ENCODE peak calls at places on chromosomes 7 and 10, in four cellular contexts. One of them, this sample, is unnamed.

GRCh38 chr7:7122033-7122478 is 60.3 kb upstream of the C1GALT1 start:
- DNase-seq in HepG2: no peak
- DNase-seq in K562: no peak
- DNase-seq in GM12878: no peak
- DNase-seq in this sample: no peak

GRCh38 chr10:46556515-46557318 is at the start of gene GPRIN2:
- DNase-seq in GM12878: no peak
- DNase-seq in K562: no peak
- DNase-seq in HepG2: no peak
- DNase-seq in this sample: peak

GRCh38 chr7:155795951-155796350 is 16.3 kb downstream of the SHH start:
- DNase-seq in K562: no peak
- DNase-seq in HepG2: no peak
- DNase-seq in GM12878: no peak
- DNase-seq in this sample: no peak

GRCh38 chr10:110828525-110828924 is 43.2 kb upstream of the PDCD4 start:
- DNase-seq in K562: no peak
- DNase-seq in GM12878: no peak
- DNase-seq in HepG2: no peak
- DNase-seq in this sample: no peak

GRCh38 chr10:29163746-29164145 is 125.1 kb upstream of the LYZL1 start:
- DNase-seq in GM12878: no peak
- DNase-seq in HepG2: no peak
- DNase-seq in K562: no peak
- DNase-seq in this sample: no peak

GRCh38 chr7:97006951-97007861 is 1.9 kb downstream of the DLX6 start:
- DNase-seq in GM12878: no peak
- DNase-seq in K562: no peak
- DNase-seq in HepG2: no peak
- DNase-seq in this sample: no peak

GRCh38 chr10:56836659-56837058 is 475.6 kb upstream of the ZWINT start:
- DNase-seq in HepG2: no peak
- DNase-seq in K562: no peak
- DNase-seq in GM12878: no peak
- DNase-seq in this sample: no peak

GRCh38 chr7:54841772-54842707 is 83.0 kb upstream of the SEC61G start:
- DNase-seq in HepG2: peak
- DNase-seq in K562: no peak
- DNase-seq in GM12878: no peak
- DNase-seq in this sample: peak

GRCh38 chr7:143503261-143503660 is 25.6 kb downstream of the TAS2R41 start:
- DNase-seq in GM12878: no peak
- DNase-seq in K562: no peak
- DNase-seq in HepG2: no peak
- DNase-seq in this sample: no peak

GRCh38 chr10:91597397-91597881 is 35.4 kb downstream of the PPP1R3C start:
- DNase-seq in HepG2: peak
- DNase-seq in GM12878: no peak
- DNase-seq in K562: no peak
- DNase-seq in this sample: no peak

GRCh38 chr10:99981581-99982199 is 28.1 kb downstream of the DNMBP start:
- DNase-seq in K562: no peak
- DNase-seq in HepG2: no peak
- DNase-seq in GM12878: no peak
- DNase-seq in this sample: no peak

GRCh38 chr7:27873981-27874957 is 134.3 kb downstream of the TAX1BP1 start:
- DNase-seq in HepG2: no peak
- DNase-seq in GM12878: no peak
- DNase-seq in K562: no peak
- DNase-seq in this sample: no peak

GRCh38 chr10:71517310-71518159 is 120.8 kb downstream of the CDH23 start:
- DNase-seq in GM12878: no peak
- DNase-seq in K562: no peak
- DNase-seq in HepG2: no peak
- DNase-seq in this sample: no peak

GRCh38 chr10:72550239-72550638 is 75.6 kb downstream of the MICU1 start:
- DNase-seq in GM12878: no peak
- DNase-seq in K562: no peak
- DNase-seq in HepG2: no peak
- DNase-seq in this sample: no peak

GRCh38 chr10:62919776-62920175 is 103.6 kb upstream of the EGR2 start:
- DNase-seq in K562: no peak
- DNase-seq in GM12878: no peak
- DNase-seq in HepG2: no peak
- DNase-seq in this sample: no peak

GRCh38 chr10:48839809-48840679 is 99.6 kb downstream of the LRRC18 start:
- DNase-seq in HepG2: no peak
- DNase-seq in K562: no peak
- DNase-seq in GM12878: no peak
- DNase-seq in this sample: no peak

GRCh38 chr10:33559105-33559504 is 224.6 kb upstream of the NRP1 start:
- DNase-seq in GM12878: no peak
- DNase-seq in K562: no peak
- DNase-seq in HepG2: no peak
- DNase-seq in this sample: no peak

DNA sequence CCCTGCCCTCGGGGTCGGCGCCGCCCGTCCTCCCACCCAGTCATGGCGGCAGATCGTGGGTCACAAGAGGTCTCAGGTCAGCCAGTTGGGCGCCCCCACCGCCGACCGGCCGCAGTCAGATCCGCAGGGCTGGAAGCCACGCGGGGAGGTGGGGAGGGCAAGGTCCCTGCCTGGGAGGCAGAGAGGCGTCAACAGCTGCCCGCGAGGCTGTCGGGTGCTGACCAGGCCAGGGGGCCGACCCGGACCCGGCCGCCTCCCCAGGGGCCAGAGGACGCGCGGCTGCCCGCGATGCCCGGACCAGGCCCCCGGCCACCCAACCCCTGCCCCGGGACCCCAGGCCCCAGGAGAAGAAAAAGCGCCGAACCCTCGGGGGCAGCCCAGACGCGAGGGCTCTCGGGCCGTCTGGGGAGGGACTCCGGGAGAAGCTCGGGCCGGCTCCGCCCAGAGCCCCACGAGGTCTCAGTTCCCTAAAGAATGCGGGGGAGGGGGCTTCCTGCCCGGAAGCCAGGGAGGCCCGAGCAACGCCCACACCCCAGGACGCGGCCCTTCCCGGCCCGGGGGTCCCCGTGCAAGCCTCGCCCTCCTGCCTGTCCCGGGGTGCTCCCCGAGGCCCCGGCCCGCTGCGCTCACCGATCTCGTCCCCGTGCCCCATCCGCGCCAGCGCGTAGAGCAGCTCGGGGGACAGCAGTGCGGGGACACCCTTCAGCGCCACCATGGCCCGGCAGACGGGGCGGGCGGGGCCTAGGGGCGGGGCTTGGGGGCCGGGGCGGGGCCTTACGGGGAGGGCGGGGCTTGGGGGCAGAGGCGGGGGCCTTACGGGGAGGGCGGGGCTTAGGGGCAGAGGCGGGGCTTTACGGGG is at the start of gene FUOM:
- DNase-seq in GM12878: no peak
- DNase-seq in HepG2: peak
- DNase-seq in K562: peak
- DNase-seq in this sample: peak
- TF ChIP-seq MAX in GM12878: peak
- TF ChIP-seq MAX in HepG2: peak
- TF ChIP-seq MAX in K562: peak
- TF ChIP-seq MAX in this sample: peak

GRCh38 chr10:11823122-11823988 is at the start of gene PROSER2:
- DNase-seq in HepG2: no peak
- DNase-seq in GM12878: no peak
- DNase-seq in K562: peak
- DNase-seq in this sample: peak
- TF ChIP-seq ETV6 in HepG2: peak
- TF ChIP-seq ETV6 in GM12878: no peak
- TF ChIP-seq ETV6 in K562: no peak
- TF ChIP-seq ETV6 in this sample: no peak

GRCh38 chr7:120436487-120437060 is 163.6 kb downstream of the KCND2 start:
- DNase-seq in GM12878: no peak
- DNase-seq in HepG2: no peak
- DNase-seq in K562: no peak
- DNase-seq in this sample: no peak
- TF ChIP-seq MAX in GM12878: no peak
- TF ChIP-seq MAX in HepG2: no peak
- TF ChIP-seq MAX in K562: no peak
- TF ChIP-seq MAX in this sample: no peak

GRCh38 chr10:51215956-51216834 is 141.9 kb downstream of the PRKG1 start:
- DNase-seq in HepG2: no peak
- DNase-seq in GM12878: no peak
- DNase-seq in K562: no peak
- DNase-seq in this sample: no peak
- TF ChIP-seq ETV6 in HepG2: no peak
- TF ChIP-seq ETV6 in GM12878: no peak
- TF ChIP-seq ETV6 in K562: no peak
- TF ChIP-seq ETV6 in this sample: no peak

GRCh38 chr7:129689995-129690581 is 78.6 kb downstream of the NRF1 start:
- DNase-seq in HepG2: no peak
- DNase-seq in GM12878: no peak
- DNase-seq in K562: no peak
- DNase-seq in this sample: no peak

GRCh38 chr7:129688503-129689222 is 77.1 kb downstream of the NRF1 start:
- DNase-seq in GM12878: no peak
- DNase-seq in K562: no peak
- DNase-seq in HepG2: no peak
- DNase-seq in this sample: no peak

GRCh38 chr7:129680400-129680799 is 68.9 kb downstream of the NRF1 start:
- DNase-seq in GM12878: no peak
- DNase-seq in HepG2: no peak
- DNase-seq in K562: no peak
- DNase-seq in this sample: no peak

GRCh38 chr7:129686063-129686462 is 74.5 kb downstream of the NRF1 start:
- DNase-seq in HepG2: no peak
- DNase-seq in GM12878: no peak
- DNase-seq in K562: no peak
- DNase-seq in this sample: no peak

DNA sequence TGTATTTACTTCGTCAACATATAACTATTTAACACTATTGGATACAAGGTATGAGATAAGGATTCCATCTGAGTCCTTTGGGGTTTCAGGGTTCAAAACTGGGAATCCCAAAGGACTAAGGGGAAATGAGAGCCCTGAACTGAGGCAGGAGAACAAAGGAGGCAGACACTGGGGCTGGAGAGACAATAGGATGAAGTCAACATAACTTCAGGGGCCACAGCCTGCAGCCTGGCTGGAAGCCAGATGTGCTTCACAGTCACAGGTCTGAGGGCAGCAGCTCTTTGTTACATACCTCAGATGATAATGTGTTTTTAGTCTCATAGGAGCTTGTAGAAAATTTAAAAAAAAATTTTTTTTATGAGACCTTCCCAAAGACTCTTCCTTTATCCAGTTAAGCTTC is 73.3 kb downstream of the NRF1 start:
- DNase-seq in GM12878: no peak
- DNase-seq in HepG2: peak
- DNase-seq in K562: no peak
- DNase-seq in this sample: no peak
- TF ChIP-seq MAX in GM12878: no peak
- TF ChIP-seq MAX in HepG2: no peak
- TF ChIP-seq MAX in K562: no peak
- TF ChIP-seq MAX in this sample: no peak

This sample was measured in WTC11.